ENCODE peak calls at places on chromosome 11, in four cellular contexts. G is GM12891, H is stomach, W is sigmoid colon. B is an unnamed sample.

GRCh38 chr11:20337526-20338154 is 25.9 kb upstream of the HTATIP2 start:
- DNase-seq in G (peak), H (no peak), W (no peak), B (no peak)

GRCh38 chr11:46120711-46121327 is 435 bp downstream of the PHF21A start:
- DNase-seq in G (no peak), H (peak), W (peak), B (no peak)

GRCh38 chr11:111635706-111636045 is 33.4 kb downstream of the SIK2 start:
- DNase-seq in G (no peak), H (no peak), W (peak), B (no peak)

GRCh38 chr11:1771700-1772099 is 8.0 kb upstream of the CTSD start:
- DNase-seq in G (no peak), H (peak), W (peak), B (no peak)

GRCh38 chr11:120906752-120907151 is 117.2 kb upstream of the TBCEL start:
- DNase-seq in G (no peak), H (no peak), W (no peak), B (no peak)

GRCh38 chr11:45530776-45531175 is 134.6 kb downstream of the CHST1 start:
- DNase-seq in G (no peak), H (no peak), W (no peak), B (no peak)

GRCh38 chr11:130801287-130802146 is 114.8 kb downstream of the SNX19 start:
- DNase-seq in G (no peak), H (no peak), W (no peak), B (no peak)

GRCh38 chr11:11207428-11207827 is 145.6 kb downstream of the CSNK2A3 start:
- DNase-seq in G (no peak), H (no peak), W (no peak), B (no peak)

GRCh38 chr11:46564459-46564858 is 29.4 kb downstream of the AMBRA1 start:
- DNase-seq in G (no peak), H (no peak), W (no peak), B (no peak)

GRCh38 chr11:110778351-110778750 is 66.1 kb upstream of the ARHGAP20 start:
- DNase-seq in G (no peak), H (no peak), W (no peak), B (no peak)

GRCh38 chr11:121810291-121810690 is 305.7 kb downstream of the BLID start:
- DNase-seq in G (no peak), H (no peak), W (no peak), B (no peak)

GRCh38 chr11:124898711-124899110 is 1.0 kb upstream of the ROBO4 start:
- DNase-seq in G (no peak), H (no peak), W (peak), B (no peak)

GRCh38 chr11:304061-304506 is 3.5 kb upstream of the IFITM2 start:
- DNase-seq in G (no peak), H (no peak), W (no peak), B (no peak)

GRCh38 chr11:8699903-8700302 is 17.3 kb downstream of the RPL27A start:
- DNase-seq in G (no peak), H (no peak), W (peak), B (no peak)

GRCh38 chr11:22256876-22257275 is 64.0 kb downstream of the ANO5 start:
- DNase-seq in G (no peak), H (no peak), W (no peak), B (no peak)

GRCh38 chr11:5118893-5119292 is 19.3 kb downstream of the OR52A5 start:
- DNase-seq in G (no peak), H (no peak), W (no peak), B (no peak)

GRCh38 chr11:128865490-128865889 is 1.6 kb downstream of the KCNJ1 start:
- DNase-seq in G (no peak), H (no peak), W (no peak), B (no peak)

GRCh38 chr11:134537296-134537695 is 125.3 kb upstream of the B3GAT1 start:
- DNase-seq in G (no peak), H (no peak), W (peak), B (no peak)

GRCh38 chr11:64767344-64768299 is 7.8 kb upstream of the PYGM start:
- DNase-seq in G (peak), H (peak), W (peak), B (no peak)

GRCh38 chr11:35412285-35412684 is 7.1 kb downstream of the SLC1A2 start:
- DNase-seq in G (no peak), H (no peak), W (no peak), B (no peak)

GRCh38 chr11:110524227-110524626 is 94.5 kb downstream of the FDX1 start:
- DNase-seq in G (no peak), H (no peak), W (no peak), B (no peak)

GRCh38 chr11:76588455-76589325 is 81.9 kb downstream of the LRRC32 start:
- DNase-seq in G (no peak), H (peak), W (peak), B (no peak)

GRCh38 chr11:128620306-128621175 is 33.2 kb upstream of the ETS1 start:
- DNase-seq in G (no peak), H (no peak), W (no peak), B (no peak)

GRCh38 chr11:97611345-97611744 is 1221.5 kb downstream of the JRKL start:
- DNase-seq in G (no peak), H (no peak), W (no peak), B (no peak)

GRCh38 chr11:44767421-44767820 is 40.7 kb downstream of the TSPAN18 start:
- DNase-seq in G (no peak), H (no peak), W (no peak), B (no peak)

GRCh38 chr11:114110948-114111347 is 51.4 kb downstream of the ZBTB16 start:
- DNase-seq in G (no peak), H (peak), W (no peak), B (peak)

GRCh38 chr11:37072538-37072937 is 474.5 kb upstream of the RAG2 start:
- DNase-seq in G (no peak), H (no peak), W (no peak), B (no peak)

GRCh38 chr11:76709756-76710155 is 39.2 kb upstream of the LRRC32 start:
- DNase-seq in G (no peak), H (no peak), W (no peak), B (no peak)

GRCh38 chr11:92765965-92766371 is 203.5 kb upstream of the MTNR1B start:
- DNase-seq in G (no peak), H (no peak), W (no peak), B (no peak)

GRCh38 chr11:118608268-118609214 is 1.1 kb downstream of the PHLDB1 start:
- DNase-seq in G (no peak), H (peak), W (peak), B (no peak)

GRCh38 chr11:61198948-61199523 is 4.3 kb upstream of the PGA3 start:
- DNase-seq in G (no peak), H (no peak), W (no peak), B (no peak)

GRCh38 chr11:115496892-115497291 is 7.3 kb downstream of the CADM1 start:
- DNase-seq in G (no peak), H (no peak), W (no peak), B (no peak)

GRCh38 chr11:126700773-126701554 is 299.6 kb downstream of the KIRREL3 start:
- DNase-seq in G (no peak), H (no peak), W (no peak), B (no peak)

GRCh38 chr11:19988598-19988997 is 171.7 kb downstream of the DBX1 start:
- DNase-seq in G (no peak), H (no peak), W (peak), B (peak)

GRCh38 chr11:66676931-66677598 is 622 bp downstream of the RBM4B start:
- DNase-seq in G (no peak), H (no peak), W (peak), B (no peak)

GRCh38 chr11:70812472-70812871 is 414.1 kb downstream of the CTTN start:
- DNase-seq in G (no peak), H (no peak), W (no peak), B (no peak)

GRCh38 chr11:108536783-108537182 is 38.6 kb upstream of the POGLUT3 start:
- DNase-seq in G (no peak), H (no peak), W (no peak), B (no peak)

GRCh38 chr11:46342237-46342636 is 5.0 kb upstream of the DGKZ start:
- DNase-seq in G (no peak), H (no peak), W (no peak), B (no peak)

GRCh38 chr11:85310479-85310878 is 316.7 kb downstream of the DLG2 start:
- DNase-seq in G (no peak), H (no peak), W (no peak), B (no peak)

DNA sequence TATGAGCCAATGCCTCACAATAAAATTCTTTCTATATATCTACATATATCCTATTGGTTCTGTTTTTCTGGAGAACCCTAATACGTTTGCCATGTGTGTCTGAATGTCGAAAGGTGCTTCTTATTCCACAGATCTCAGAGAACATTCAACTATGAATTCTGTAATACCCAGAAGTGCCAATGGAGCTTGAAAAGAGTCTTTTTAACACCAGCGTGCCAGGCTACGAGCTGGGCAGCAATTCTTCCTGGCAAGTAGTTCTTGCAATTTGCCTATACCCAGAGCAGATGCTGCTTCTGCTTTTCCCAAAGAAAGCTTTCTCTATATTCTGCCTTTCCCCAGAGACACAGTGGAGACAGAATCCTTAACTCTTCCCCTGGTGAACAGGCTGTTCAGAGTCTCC is 16.9 kb upstream of the PAFAH1B2 start:
- DNase-seq in G (no peak), H (no peak), W (no peak), B (no peak)
- TF ChIP-seq POLR2AphosphoS5 in G (no peak), H (no peak), W (no peak), B (no peak)

DNA sequence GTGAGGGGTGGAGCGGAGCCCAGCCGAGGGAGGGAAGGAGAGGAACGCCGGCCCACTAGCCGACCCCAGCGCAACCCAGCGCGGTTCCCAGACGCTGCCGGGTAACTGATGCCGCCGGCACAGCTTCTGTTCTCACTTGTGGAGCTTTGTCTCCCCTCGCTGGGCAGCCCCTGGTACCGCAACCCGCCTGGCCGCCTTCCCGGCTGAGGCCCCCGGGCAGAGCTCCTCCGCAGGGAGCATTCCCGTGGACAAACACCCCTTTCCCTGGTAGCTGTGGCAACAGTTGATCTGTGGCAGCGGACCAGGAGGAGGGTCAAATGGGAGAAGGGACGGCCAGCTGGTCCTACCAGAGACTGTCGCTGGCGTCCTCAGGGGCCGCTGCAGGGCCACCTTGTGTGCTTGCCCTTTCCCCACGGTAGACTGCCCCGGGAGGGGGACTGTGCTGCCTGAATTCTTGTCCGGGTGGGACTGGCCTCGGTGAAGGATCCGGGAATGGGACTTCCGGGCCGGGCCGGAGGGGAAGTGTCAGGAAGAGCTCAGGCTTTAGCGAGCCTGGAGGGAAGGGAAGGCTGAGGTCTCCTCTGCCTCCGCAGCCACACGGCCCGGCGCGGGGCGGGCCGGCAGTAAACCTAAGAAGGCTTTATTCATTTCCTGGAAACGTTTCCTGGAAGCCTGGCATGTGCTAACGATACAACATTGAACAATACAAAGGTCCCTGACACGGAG is 468.0 kb downstream of the OPCML start:
- DNase-seq in G (peak), H (peak), W (peak), B (no peak)
- TF ChIP-seq POLR2AphosphoS5 in G (no peak), H (peak), W (no peak), B (no peak)

DNA sequence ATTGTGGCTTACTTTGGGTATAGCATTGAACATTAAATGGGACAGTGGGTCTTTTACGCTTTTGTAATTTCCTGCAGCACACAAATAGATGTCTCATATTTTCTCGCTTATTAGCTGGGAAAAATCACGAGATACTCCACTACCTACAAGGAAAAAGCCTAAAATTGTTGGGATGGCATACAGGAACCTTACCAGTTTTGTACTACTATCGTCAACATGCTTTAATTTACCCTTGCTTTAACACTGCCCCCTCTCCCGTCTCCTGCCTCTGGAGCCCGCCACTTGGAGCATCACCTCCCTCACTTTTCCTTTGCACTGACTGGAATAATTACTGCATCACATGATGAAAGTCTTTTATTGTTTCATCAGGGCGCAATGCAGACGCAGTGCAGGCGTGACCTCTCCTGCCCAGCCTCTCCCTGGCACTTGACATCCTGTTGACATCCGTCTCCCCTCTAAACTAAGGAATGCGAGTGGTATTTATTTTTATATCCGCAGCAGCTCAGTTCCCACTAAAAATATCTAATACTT is 1.0 kb upstream of the FNBP4 start:
- DNase-seq in G (no peak), H (peak), W (peak), B (peak)
- TF ChIP-seq POLR2AphosphoS5 in G (no peak), H (peak), W (peak), B (peak)

GRCh38 chr11:6648505-6648904 is 7.1 kb downstream of the DCHS1 start:
- DNase-seq in G (no peak), H (no peak), W (peak), B (no peak)

GRCh38 chr11:6646631-6647281 is 8.9 kb downstream of the DCHS1 start:
- DNase-seq in G (peak), H (no peak), W (peak), B (no peak)

GRCh38 chr11:6647836-6648235 is 7.8 kb downstream of the DCHS1 start:
- DNase-seq in G (no peak), H (no peak), W (peak), B (no peak)

GRCh38 chr11:6647282-6647679 is 8.3 kb downstream of the DCHS1 start:
- DNase-seq in G (no peak), H (no peak), W (peak), B (no peak)

DNA sequence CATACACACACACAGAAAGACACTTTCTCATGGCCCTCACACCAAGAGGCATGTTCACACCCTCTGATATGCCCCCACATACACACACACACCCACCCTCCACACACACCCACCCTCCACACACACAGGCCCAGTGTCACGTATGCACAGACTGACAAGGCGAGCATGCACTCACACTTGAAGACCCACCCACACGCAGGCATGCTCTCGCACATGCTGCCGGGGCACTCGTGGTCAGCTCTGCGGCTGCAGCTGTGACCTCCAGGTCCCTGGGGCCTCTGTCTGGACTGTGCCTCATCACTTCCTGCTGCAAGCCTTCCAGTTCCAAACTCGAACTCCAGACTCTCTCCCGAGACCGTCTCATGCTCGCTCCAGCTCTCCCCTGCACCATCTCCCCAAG is 9.6 kb downstream of the DCHS1 start:
- DNase-seq in G (no peak), H (no peak), W (peak), B (no peak)
- TF ChIP-seq POLR2AphosphoS5 in G (no peak), H (no peak), W (no peak), B (no peak)